ENCODE peak calls at places on chromosome 9, in five cellular contexts. One of them, this sample, is unnamed.

GRCh38 chr9:106526805-106527204 is 336.2 kb upstream of the ZNF462 start:
- DNase-seq in IMR-90: no peak
- DNase-seq in mammary epithelial cell: no peak
- DNase-seq in tibial artery: no peak
- DNase-seq in stomach: no peak
- DNase-seq in this sample: no peak

GRCh38 chr9:9752722-9753121 is 860.1 kb downstream of the PTPRD start:
- DNase-seq in stomach: no peak
- DNase-seq in tibial artery: peak; percentile 74
- DNase-seq in mammary epithelial cell: no peak
- DNase-seq in IMR-90: no peak
- DNase-seq in this sample: no peak

GRCh38 chr9:81693639-81694378 is 4.5 kb upstream of the TLE1 start:
- DNase-seq in tibial artery: no peak
- DNase-seq in IMR-90: no peak
- DNase-seq in stomach: no peak
- DNase-seq in mammary epithelial cell: no peak
- DNase-seq in this sample: no peak

GRCh38 chr9:13721481-13722235 is 442.2 kb upstream of the MPDZ start:
- DNase-seq in IMR-90: peak; percentile 75
- DNase-seq in tibial artery: no peak
- DNase-seq in stomach: no peak
- DNase-seq in mammary epithelial cell: no peak
- DNase-seq in this sample: peak; percentile 20

GRCh38 chr9:93603906-93604326 is 27.5 kb downstream of the PHF2 start:
- DNase-seq in stomach: no peak
- DNase-seq in mammary epithelial cell: no peak
- DNase-seq in tibial artery: peak; percentile 54
- DNase-seq in IMR-90: no peak
- DNase-seq in this sample: no peak

GRCh38 chr9:75551866-75552265 is 338.6 kb upstream of the PCSK5 start:
- DNase-seq in stomach: no peak
- DNase-seq in IMR-90: no peak
- DNase-seq in mammary epithelial cell: no peak
- DNase-seq in tibial artery: no peak
- DNase-seq in this sample: no peak

GRCh38 chr9:113602126-113603119 is 138.9 kb downstream of the RGS3 start:
- DNase-seq in tibial artery: peak; percentile 95
- DNase-seq in IMR-90: peak; percentile 88
- DNase-seq in stomach: peak; percentile 58
- DNase-seq in mammary epithelial cell: peak; percentile 80
- DNase-seq in this sample: no peak

GRCh38 chr9:91426123-91426745 is 2.6 kb upstream of the NFIL3 start:
- DNase-seq in IMR-90: peak; percentile 55
- DNase-seq in tibial artery: no peak
- DNase-seq in mammary epithelial cell: peak; percentile 48
- DNase-seq in stomach: no peak
- DNase-seq in this sample: no peak

GRCh38 chr9:97564291-97565175 is 63.1 kb downstream of the TMOD1 start:
- DNase-seq in mammary epithelial cell: peak; percentile 42
- DNase-seq in IMR-90: peak; percentile 78
- DNase-seq in tibial artery: peak; percentile 87
- DNase-seq in stomach: peak; percentile 39
- DNase-seq in this sample: peak; percentile 49

GRCh38 chr9:17556255-17556654 is 22.6 kb upstream of the SH3GL2 start:
- DNase-seq in mammary epithelial cell: no peak
- DNase-seq in stomach: no peak
- DNase-seq in IMR-90: no peak
- DNase-seq in tibial artery: no peak
- DNase-seq in this sample: no peak

GRCh38 chr9:18976368-18977238 is 56.4 kb downstream of the SAXO1 start:
- DNase-seq in mammary epithelial cell: peak; percentile 11
- DNase-seq in stomach: peak; percentile 28
- DNase-seq in IMR-90: peak; percentile 92
- DNase-seq in tibial artery: no peak
- DNase-seq in this sample: peak; percentile 74

GRCh38 chr9:27019589-27019988 is 14.1 kb upstream of the LRRC19 start:
- DNase-seq in mammary epithelial cell: no peak
- DNase-seq in stomach: no peak
- DNase-seq in IMR-90: peak; percentile 87
- DNase-seq in tibial artery: no peak
- DNase-seq in this sample: peak; percentile 63

GRCh38 chr9:121288874-121289553 is 21.1 kb downstream of the GSN start:
- DNase-seq in IMR-90: peak; percentile 74
- DNase-seq in stomach: peak; percentile 69
- DNase-seq in tibial artery: peak; percentile 88
- DNase-seq in mammary epithelial cell: peak; percentile 77
- DNase-seq in this sample: peak; percentile 48

GRCh38 chr9:130837644-130838043 is 2.6 kb downstream of the ABL1 start:
- DNase-seq in stomach: no peak
- DNase-seq in IMR-90: no peak
- DNase-seq in mammary epithelial cell: no peak
- DNase-seq in tibial artery: no peak
- DNase-seq in this sample: no peak

GRCh38 chr9:130839237-130840111 is 4.4 kb downstream of the ABL1 start:
- DNase-seq in stomach: no peak
- DNase-seq in mammary epithelial cell: no peak
- DNase-seq in IMR-90: no peak
- DNase-seq in tibial artery: no peak
- DNase-seq in this sample: no peak

GRCh38 chr9:130834371-130835311 is at the start of gene ABL1:
- DNase-seq in IMR-90: peak; percentile 85
- DNase-seq in mammary epithelial cell: peak; percentile 93
- DNase-seq in stomach: peak; percentile 77
- DNase-seq in tibial artery: peak; percentile 85
- DNase-seq in this sample: no peak

GRCh38 chr9:130835441-130836298 is 616 bp downstream of the ABL1 start:
- DNase-seq in tibial artery: no peak
- DNase-seq in IMR-90: peak; percentile 61
- DNase-seq in mammary epithelial cell: peak; percentile 34
- DNase-seq in stomach: peak; percentile 51
- DNase-seq in this sample: no peak

DNA sequence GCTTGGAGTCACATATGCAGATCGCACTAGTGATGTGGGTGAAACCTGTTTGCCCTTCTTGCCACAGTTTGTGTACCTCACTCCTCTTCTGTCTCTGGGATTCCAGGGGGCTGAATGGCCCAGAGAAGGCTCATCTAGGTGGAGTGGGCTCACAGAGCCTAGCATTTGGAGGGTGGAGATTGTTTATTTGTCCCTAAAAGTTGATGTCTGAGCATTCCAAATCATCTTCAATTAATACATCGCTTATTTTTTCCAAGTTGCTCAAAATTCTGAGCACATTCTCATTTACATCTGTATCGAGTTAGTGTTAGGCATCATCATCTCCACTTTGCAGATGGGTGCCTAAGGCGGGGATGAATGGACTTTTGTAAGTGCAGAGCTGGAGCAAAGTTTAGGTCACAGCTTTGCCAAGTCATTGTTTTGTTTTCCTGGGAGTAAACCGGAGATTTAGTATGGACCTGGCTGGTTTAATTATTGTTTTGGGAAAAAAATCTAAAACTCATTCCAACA is 2.0 kb downstream of the ABL1 start:
- DNase-seq in mammary epithelial cell: peak; percentile 28
- DNase-seq in IMR-90: peak; percentile 67
- DNase-seq in tibial artery: no peak
- DNase-seq in stomach: no peak
- DNase-seq in this sample: no peak
- H3K27ac ChIP-seq in mammary epithelial cell: peak overlapping the region; percentile 38
- H3K27ac ChIP-seq in IMR-90: peak overlapping the region; percentile 88
- H3K27ac ChIP-seq in tibial artery: peak overlapping the region; percentile 91
- H3K27ac ChIP-seq in stomach: peak overlapping the region; percentile 97
- H3K27ac ChIP-seq in this sample: peak overlapping the region; percentile 68

DNA sequence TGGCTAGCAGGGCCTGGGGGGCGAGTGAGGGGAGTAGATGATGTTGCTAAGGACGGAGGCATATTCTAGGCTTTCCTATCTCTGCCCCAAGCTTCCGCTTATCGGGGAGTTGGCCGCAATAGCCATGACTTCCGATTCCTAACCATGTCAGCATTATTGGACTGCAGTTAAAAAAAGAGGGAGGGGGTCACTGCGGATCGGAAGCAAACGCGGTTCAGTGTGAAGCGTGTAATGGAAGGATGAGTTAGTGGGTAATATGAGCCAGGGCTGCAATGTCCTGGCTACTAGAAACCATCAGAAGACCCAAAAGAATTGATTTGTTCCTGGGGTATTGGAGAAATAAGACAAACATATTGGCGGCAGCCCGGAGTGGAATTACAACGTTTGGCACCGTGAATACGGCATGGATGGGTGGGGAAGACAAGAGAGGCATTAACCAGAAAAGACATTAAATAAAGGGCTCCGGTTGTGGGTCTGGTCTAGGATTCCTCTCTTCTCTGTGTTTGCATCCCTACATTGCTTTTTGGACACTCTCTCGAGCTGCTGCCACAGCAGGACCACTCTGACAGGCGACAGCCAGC is 138.8 kb upstream of the PALM2AKAP2 start:
- DNase-seq in stomach: no peak
- DNase-seq in mammary epithelial cell: no peak
- DNase-seq in tibial artery: no peak
- DNase-seq in IMR-90: no peak
- DNase-seq in this sample: no peak
- H3K4me3 ChIP-seq in stomach: peak overlapping the region; percentile 39
- H3K4me3 ChIP-seq in mammary epithelial cell: peak overlapping the region; percentile 51
- H3K4me3 ChIP-seq in tibial artery: peak overlapping the region; percentile 56
- H3K4me3 ChIP-seq in IMR-90: peak overlapping the region; percentile 31
- H3K4me3 ChIP-seq in this sample: peak overlapping the region; percentile 48

DNA sequence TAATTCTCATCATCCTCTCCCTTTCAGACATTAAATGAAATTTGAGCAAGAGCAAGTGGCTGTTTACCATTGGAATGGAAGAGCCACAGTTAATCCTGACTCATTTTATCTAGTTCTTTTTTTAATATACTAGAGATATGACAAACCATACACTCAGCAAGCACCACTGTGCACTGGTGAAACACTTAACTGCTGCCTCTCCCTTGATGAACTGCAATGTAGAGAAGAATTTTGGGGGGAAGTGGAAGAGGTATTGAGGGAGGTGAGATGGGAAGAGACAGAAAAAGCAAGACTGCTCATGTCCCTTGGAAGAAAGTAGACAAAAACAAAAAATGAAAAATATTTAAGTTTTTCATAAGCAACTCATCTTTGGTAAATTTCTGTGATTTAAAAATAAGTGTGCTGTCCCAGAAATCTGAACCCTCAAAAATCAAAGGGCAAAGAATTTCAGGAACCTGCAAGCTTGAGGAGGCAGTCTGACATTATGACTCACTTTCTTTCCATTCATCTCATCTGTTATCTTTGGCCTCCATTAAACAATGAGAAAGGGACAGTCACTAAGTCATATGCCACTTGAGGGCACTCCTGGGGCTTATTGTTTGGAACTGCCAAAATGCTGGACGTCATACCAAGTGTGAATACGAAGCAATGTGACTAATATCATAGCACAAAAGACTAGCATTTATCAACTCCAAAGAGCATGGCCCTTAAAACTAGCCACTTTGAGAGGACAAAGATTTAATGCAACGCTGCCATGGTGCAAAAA is 566.8 kb upstream of the DMAC1 start:
- DNase-seq in tibial artery: no peak
- DNase-seq in IMR-90: peak; percentile 35
- DNase-seq in mammary epithelial cell: no peak
- DNase-seq in stomach: no peak
- DNase-seq in this sample: no peak
- TF ChIP-seq CTCF in tibial artery: no peak
- TF ChIP-seq CTCF in IMR-90: no peak
- TF ChIP-seq CTCF in mammary epithelial cell: no peak
- TF ChIP-seq CTCF in stomach: no peak
- TF ChIP-seq CTCF in this sample: no peak

DNA sequence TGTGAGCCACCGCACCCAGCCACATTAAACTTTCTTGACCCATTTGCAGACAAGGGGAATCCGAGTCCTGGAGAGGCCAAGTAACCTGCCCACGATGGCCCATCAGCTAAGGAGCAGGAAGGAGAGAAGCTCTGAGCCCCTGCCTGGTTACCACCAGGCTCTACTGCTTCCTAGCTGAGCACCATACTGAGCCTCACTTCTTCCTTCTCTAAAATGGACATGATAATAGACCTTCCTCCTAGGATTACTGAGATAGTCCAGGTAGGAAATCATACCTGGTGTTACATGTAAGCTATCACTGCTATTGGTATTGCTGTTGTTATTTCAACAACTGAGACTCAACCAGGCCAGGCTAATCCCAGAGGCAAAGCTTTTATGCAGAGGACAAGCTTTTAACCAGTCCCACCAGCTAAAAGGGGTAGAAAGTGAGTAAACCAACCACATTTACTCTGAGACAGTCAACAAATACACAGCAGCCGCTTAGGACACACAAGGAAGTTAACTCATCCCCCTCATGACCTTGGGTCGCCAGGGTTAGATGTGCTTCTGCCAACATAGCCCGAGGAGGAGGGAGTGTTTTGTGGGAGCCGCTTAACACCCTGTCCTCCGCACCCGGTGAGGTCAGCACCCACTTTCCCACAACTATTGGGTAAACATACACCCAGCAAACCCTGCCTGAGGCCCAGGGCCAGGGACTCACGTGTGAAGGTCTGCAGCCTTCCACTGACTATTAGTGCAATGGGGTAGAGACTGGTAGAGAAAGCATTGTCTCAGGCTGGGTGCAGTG is 20.6 kb upstream of the PTGES start:
- DNase-seq in tibial artery: peak; percentile 69
- DNase-seq in IMR-90: peak; percentile 81
- DNase-seq in stomach: peak; percentile 53
- DNase-seq in mammary epithelial cell: peak; percentile 97
- DNase-seq in this sample: peak; percentile 27
- H3K27ac ChIP-seq in tibial artery: no peak overlapping the region
- H3K27ac ChIP-seq in IMR-90: no peak overlapping the region
- H3K27ac ChIP-seq in stomach: peak overlapping the region; percentile 31
- H3K27ac ChIP-seq in mammary epithelial cell: no peak overlapping the region
- H3K27ac ChIP-seq in this sample: peak overlapping the region; percentile 3

GRCh38 chr9:136949817-136950655 is 2.0 kb upstream of the LCN12 start:
- DNase-seq in mammary epithelial cell: peak; percentile 87
- DNase-seq in IMR-90: peak; percentile 73
- DNase-seq in tibial artery: peak; percentile 97
- DNase-seq in stomach: peak; percentile 98
- DNase-seq in this sample: peak; percentile 38

GRCh38 chr9:136949239-136949816 is 2.7 kb upstream of the LCN12 start:
- DNase-seq in tibial artery: no peak
- DNase-seq in stomach: no peak
- DNase-seq in mammary epithelial cell: no peak
- DNase-seq in IMR-90: no peak
- DNase-seq in this sample: no peak

GRCh38 chr9:136952354-136952855 is 332 bp downstream of the LCN12 start:
- DNase-seq in stomach: no peak
- DNase-seq in tibial artery: no peak
- DNase-seq in IMR-90: no peak
- DNase-seq in mammary epithelial cell: no peak
- DNase-seq in this sample: no peak

GRCh38 chr9:136951541-136952353 is at the start of gene LCN12:
- DNase-seq in IMR-90: no peak
- DNase-seq in stomach: no peak
- DNase-seq in tibial artery: no peak
- DNase-seq in mammary epithelial cell: no peak
- DNase-seq in this sample: no peak

GRCh38 chr9:136950656-136951030 is 1.4 kb upstream of the LCN12 start:
- DNase-seq in mammary epithelial cell: no peak
- DNase-seq in IMR-90: no peak
- DNase-seq in tibial artery: no peak
- DNase-seq in stomach: no peak
- DNase-seq in this sample: no peak
- H3K4me3 ChIP-seq in mammary epithelial cell: peak overlapping the region; percentile 51
- H3K4me3 ChIP-seq in IMR-90: no peak overlapping the region
- H3K4me3 ChIP-seq in tibial artery: peak overlapping the region; percentile 93
- H3K4me3 ChIP-seq in stomach: peak overlapping the region; percentile 63
- H3K4me3 ChIP-seq in this sample: peak overlapping the region; percentile 65